ENCODE peak calls at places on chromosomes 16 and 17, in seven cellular contexts. B, S, M, R, A, P and I are unnamed samples.

GRCh38 chr17:45425984-45426413 is 6.7 kb downstream of the ARHGAP27 start:
- DNase-seq in M (no peak), P (no peak), B (no peak), R (no peak), S (no peak), A (no peak), I (no peak)

GRCh38 chr16:64365448-64365858 is 756.4 kb downstream of the CDH11 start:
- DNase-seq in A (no peak), P (no peak), B (no peak), S (no peak), R (no peak), M (no peak), I (no peak)

GRCh38 chr17:44623070-44623725 is 33.1 kb upstream of the MEIOC start:
- DNase-seq in B (no peak), P (no peak), R (no peak), S (peak), A (peak), M (no peak), I (no peak)

GRCh38 chr16:87587636-87588035 is 14.7 kb upstream of the JPH3 start:
- DNase-seq in S (no peak), R (no peak), M (no peak), P (no peak), A (no peak), B (no peak), I (no peak)

GRCh38 chr17:31095239-31096105 is 695 bp downstream of the NF1 start:
- DNase-seq in A (peak), R (peak), S (peak), B (no peak), M (peak), P (peak), I (peak)

GRCh38 chr17:8223356-8224063 is 13.1 kb upstream of the AURKB start:
- DNase-seq in A (peak), P (peak), R (peak), B (no peak), M (peak), S (peak), I (no peak)

GRCh38 chr17:78875738-78876597 is 27.0 kb downstream of the CEP295NL start:
- DNase-seq in B (no peak), A (no peak), P (no peak), S (no peak), M (no peak), R (no peak), I (no peak)

GRCh38 chr16:27485811-27486210 is 63.9 kb downstream of the GTF3C1 start:
- DNase-seq in M (no peak), A (no peak), R (no peak), S (no peak), B (no peak), P (no peak), I (no peak)

GRCh38 chr16:48300391-48300856 is 53.1 kb upstream of the ABCC11 start:
- DNase-seq in B (peak), A (peak), P (no peak), S (no peak), M (no peak), R (no peak), I (no peak)

GRCh38 chr16:67163164-67163902 is 1.2 kb upstream of the HSF4 start:
- DNase-seq in R (peak), M (no peak), A (no peak), S (peak), P (no peak), B (no peak), I (peak)

GRCh38 chr17:55413825-55414489 is 7.7 kb downstream of the MMD start:
- DNase-seq in A (no peak), P (no peak), B (no peak), M (no peak), S (no peak), R (no peak), I (peak)

GRCh38 chr16:3999890-4000325 is 116.3 kb downstream of the ADCY9 start:
- DNase-seq in M (no peak), A (no peak), B (no peak), R (no peak), P (no peak), S (no peak), I (no peak)

GRCh38 chr17:29048440-29049360 is 5.8 kb downstream of the PIPOX start:
- DNase-seq in A (no peak), R (no peak), S (peak), P (peak), B (no peak), M (no peak), I (no peak)

GRCh38 chr17:43768382-43768781 is 9.8 kb upstream of the SOST start:
- DNase-seq in A (no peak), S (no peak), P (no peak), R (peak), M (peak), B (no peak), I (no peak)

GRCh38 chr16:89782489-89782888 is 34.0 kb downstream of the FANCA start:
- DNase-seq in A (no peak), P (no peak), M (no peak), S (no peak), B (no peak), R (no peak), I (no peak)

GRCh38 chr17:42061641-42062487 is 11.5 kb upstream of the C17orf113 start:
- DNase-seq in A (no peak), S (no peak), M (no peak), R (no peak), P (no peak), B (no peak), I (no peak)

GRCh38 chr16:71807905-71808592 is 585 bp downstream of the AP1G1 start:
- DNase-seq in B (no peak), A (peak), P (no peak), M (no peak), S (peak), R (peak), I (no peak)

GRCh38 chr17:46191332-46192210 is 1.7 kb downstream of the KANSL1 start:
- DNase-seq in B (no peak), A (peak), M (no peak), S (peak), P (peak), R (no peak), I (no peak)

GRCh38 chr17:40060887-40061480 is 1.8 kb upstream of the THRA start:
- DNase-seq in S (no peak), P (peak), R (no peak), M (no peak), B (no peak), A (no peak), I (no peak)

GRCh38 chr17:48564200-48565023 is 13.7 kb downstream of the HOXB4 start:
- DNase-seq in M (no peak), R (no peak), B (no peak), A (no peak), S (no peak), P (no peak), I (no peak)

GRCh38 chr16:11133344-11133921 is 122.6 kb downstream of the SOCS1 start:
- DNase-seq in R (peak), M (peak), S (no peak), A (no peak), B (peak), P (no peak), I (no peak)

GRCh38 chr17:7846765-7847661 is 7.9 kb upstream of the TMEM88 start:
- DNase-seq in S (peak), B (no peak), P (no peak), M (peak), A (no peak), R (no peak), I (no peak)

GRCh38 chr17:21194210-21194609 is 19.8 kb downstream of the TMEM11 start:
- DNase-seq in P (no peak), A (no peak), B (no peak), S (no peak), M (no peak), R (no peak), I (no peak)

DNA sequence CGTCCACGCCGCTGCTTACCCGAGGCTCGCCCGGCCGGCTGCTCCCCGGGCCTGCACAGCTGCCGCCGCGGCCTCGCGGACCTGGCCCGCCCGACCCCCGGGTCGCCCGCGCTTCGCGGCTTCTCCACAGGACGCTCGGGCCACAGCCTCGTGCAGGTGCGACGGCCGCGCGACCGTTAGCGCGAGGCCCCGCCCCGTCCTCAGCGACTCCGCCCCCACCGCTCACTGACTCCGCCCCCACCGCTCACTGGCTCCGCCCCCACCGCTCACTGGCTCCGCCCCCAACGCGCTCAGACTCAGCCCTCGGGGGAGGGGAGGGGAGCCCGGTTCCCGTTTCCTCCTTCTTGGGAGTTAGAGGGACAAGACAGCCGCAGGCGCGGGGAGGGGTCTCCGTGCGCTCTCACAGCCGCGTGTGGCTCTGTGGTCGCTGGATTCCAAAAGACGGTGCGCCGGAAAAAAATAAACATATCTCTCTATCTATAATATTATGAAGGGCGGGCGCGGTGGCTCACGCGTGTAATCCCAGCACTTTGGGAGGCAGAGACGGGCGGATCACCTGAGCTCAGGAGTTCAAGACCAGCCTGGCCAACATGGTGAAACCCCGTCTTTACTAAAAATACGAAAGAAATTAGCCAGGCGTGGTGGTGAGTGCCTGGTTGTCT is at the start of gene MEIOB:
- DNase-seq in P (peak), B (no peak), R (no peak), S (peak), M (peak), A (peak), I (no peak)
- H3K4me3 ChIP-seq in P (peak), B (peak), R (peak), S (peak), M (peak), A (peak), I (no peak)

GRCh38 chr17:68106085-68106484 is 70.5 kb downstream of the KPNA2 start:
- DNase-seq in S (no peak), P (no peak), B (no peak), M (no peak), R (no peak), A (no peak), I (no peak)

GRCh38 chr17:68101992-68102758 is 66.6 kb downstream of the KPNA2 start:
- DNase-seq in S (peak), A (peak), P (peak), R (no peak), B (no peak), M (no peak), I (peak)

GRCh38 chr17:68101075-68101991 is 65.8 kb downstream of the KPNA2 start:
- DNase-seq in M (peak), B (peak), R (peak), S (peak), P (peak), A (peak), I (peak)

GRCh38 chr17:68100000-68100641 is 64.6 kb downstream of the KPNA2 start:
- DNase-seq in S (no peak), R (no peak), A (no peak), P (no peak), B (no peak), M (no peak), I (no peak)

GRCh38 chr17:68103148-68103547 is 67.6 kb downstream of the KPNA2 start:
- DNase-seq in P (no peak), S (no peak), R (no peak), A (no peak), B (no peak), M (no peak), I (no peak)
- H3K4me3 ChIP-seq in P (peak), S (no peak), R (peak), A (peak), B (no peak), M (peak), I (no peak)

GRCh38 chr16:35745821-35746248 is 2286.4 kb downstream of the TP53TG3F start:
- DNase-seq in R (no peak), M (no peak), A (no peak), S (no peak), P (no peak), B (no peak), I (no peak)

GRCh38 chr16:35745191-35745590 is 2285.8 kb downstream of the TP53TG3F start:
- DNase-seq in P (no peak), A (no peak), M (no peak), R (no peak), S (no peak), B (no peak), I (no peak)

GRCh38 chr16:35746963-35747657 is 2287.7 kb downstream of the TP53TG3F start:
- DNase-seq in M (no peak), P (no peak), A (no peak), R (no peak), B (no peak), S (no peak), I (no peak)

GRCh38 chr16:35747658-35748455 is 2288.4 kb downstream of the TP53TG3F start:
- DNase-seq in M (no peak), B (no peak), R (no peak), S (no peak), A (no peak), P (no peak), I (no peak)

GRCh38 chr16:35746281-35746962 is 2287.0 kb downstream of the TP53TG3F start:
- DNase-seq in M (no peak), R (no peak), S (no peak), B (no peak), P (no peak), A (no peak), I (no peak)
- H3K4me3 ChIP-seq in M (no peak), R (no peak), S (no peak), B (no peak), P (no peak), A (no peak), I (no peak)

DNA sequence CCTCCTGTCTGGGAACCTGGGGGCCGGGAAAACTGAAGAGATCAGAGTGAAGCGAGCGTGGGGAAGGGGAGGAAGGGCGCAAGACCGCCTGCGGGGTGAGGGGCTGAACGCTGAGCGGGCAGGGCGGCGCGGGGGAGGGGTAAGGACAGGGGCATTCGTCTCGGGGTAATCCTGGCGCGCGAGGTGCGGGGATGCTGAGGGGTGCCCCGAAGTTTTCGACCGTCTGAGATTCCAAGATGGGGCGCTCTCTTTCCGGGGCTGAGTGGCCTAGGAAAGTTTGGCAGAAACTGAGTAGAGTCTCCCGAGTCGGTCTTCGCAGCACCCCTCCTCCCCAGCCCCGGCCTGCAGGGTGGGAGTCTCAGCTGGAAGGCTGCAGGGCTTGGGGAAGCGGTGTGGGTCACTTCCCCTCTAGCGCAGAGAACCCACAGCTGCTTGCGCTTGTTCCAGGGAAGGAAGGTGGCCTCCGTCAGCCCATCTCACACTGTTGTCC is 571 bp downstream of the TTYH2 start:
- DNase-seq in R (peak), P (peak), A (no peak), M (no peak), S (peak), B (no peak), I (no peak)
- H3K4me3 ChIP-seq in R (peak), P (peak), A (peak), M (peak), S (peak), B (peak), I (peak)

GRCh38 chr17:6753006-6753445 is 2.8 kb upstream of the XAF1 start:
- DNase-seq in R (peak), P (no peak), A (no peak), M (no peak), B (peak), S (peak), I (peak)

GRCh38 chr17:6753565-6753964 is 2.3 kb upstream of the XAF1 start:
- DNase-seq in A (no peak), B (no peak), R (no peak), M (no peak), P (no peak), S (no peak), I (no peak)

GRCh38 chr17:6755731-6756184 is at the start of gene XAF1:
- DNase-seq in P (no peak), A (no peak), B (peak), R (peak), S (no peak), M (peak), I (peak)

GRCh38 chr17:6756425-6757012 is 673 bp downstream of the XAF1 start:
- DNase-seq in P (no peak), R (no peak), S (no peak), M (no peak), A (no peak), B (no peak), I (no peak)

GRCh38 chr17:6755281-6755680 is 565 bp upstream of the XAF1 start:
- DNase-seq in P (no peak), B (peak), R (peak), S (no peak), A (no peak), M (no peak), I (no peak)
- H3K4me3 ChIP-seq in P (no peak), B (peak), R (peak), S (no peak), A (no peak), M (peak), I (peak)